ENCODE peak calls at places on chromosomes 2 and 18, in five cellular contexts. I is nucleus accumbens, W is left kidney, T is NCI-H1092, H is A549. D is an unnamed sample.

GRCh38 chr2:50515638-50516037 is 516.3 kb downstream of the NRXN1 start:
- DNase-seq in T (no peak), H (no peak), W (no peak), I (no peak), D (no peak)

GRCh38 chr2:71555798-71556454 is 102.6 kb downstream of the DYSF start:
- DNase-seq in H (no peak), W (peak), T (no peak), I (no peak), D (no peak)

GRCh38 chr2:212392048-212392447 is 146.6 kb downstream of the ERBB4 start:
- DNase-seq in W (no peak), H (no peak), I (no peak), T (no peak), D (no peak)

GRCh38 chr2:226362991-226363390 is 436.6 kb downstream of the IRS1 start:
- DNase-seq in I (no peak), H (no peak), T (no peak), W (no peak), D (no peak)

GRCh38 chr2:212640428-212640827 is 101.8 kb upstream of the ERBB4 start:
- DNase-seq in T (no peak), W (peak), I (no peak), H (no peak), D (no peak)

GRCh38 chr18:23650963-23651927 is 11.5 kb downstream of the ANKRD29 start:
- DNase-seq in I (no peak), W (peak), H (peak), T (no peak), D (no peak)

GRCh38 chr2:3223080-3223923 is 154.3 kb downstream of the EIPR1 start:
- DNase-seq in H (no peak), T (no peak), W (no peak), I (peak), D (no peak)

GRCh38 chr18:78501251-78501650 is 478.4 kb upstream of the SALL3 start:
- DNase-seq in I (no peak), W (no peak), T (no peak), H (no peak), D (no peak)

GRCh38 chr2:10601866-10602566 is 87.8 kb downstream of the NOL10 start:
- DNase-seq in T (no peak), H (no peak), I (no peak), W (no peak), D (no peak)

GRCh38 chr2:161199885-161200284 is 39.7 kb downstream of the TANK start:
- DNase-seq in H (no peak), T (no peak), I (no peak), W (no peak), D (no peak)

GRCh38 chr18:11817229-11817628 is 34.0 kb upstream of the CHMP1B start:
- DNase-seq in H (no peak), T (no peak), I (no peak), W (no peak), D (no peak)

GRCh38 chr2:26720322-26721166 is 28.0 kb downstream of the KCNK3 start:
- DNase-seq in H (peak), T (peak), I (peak), W (peak), D (no peak)

GRCh38 chr2:72583376-72583775 is 242.5 kb downstream of the EXOC6B start:
- DNase-seq in I (no peak), T (no peak), H (no peak), W (no peak), D (no peak)

GRCh38 chr2:117745537-117745936 is 69.0 kb upstream of the DDX18 start:
- DNase-seq in T (no peak), W (peak), H (no peak), I (no peak), D (no peak)

GRCh38 chr2:127790694-127791529 is 20.1 kb downstream of the WDR33 start:
- DNase-seq in H (no peak), W (no peak), I (no peak), T (no peak), D (no peak)

GRCh38 chr2:101418704-101419663 is 31.7 kb upstream of the CREG2 start:
- DNase-seq in I (no peak), W (peak), T (peak), H (peak), D (peak)

GRCh38 chr2:37389984-37390765 is 45.7 kb downstream of the QPCT start:
- DNase-seq in I (peak), T (no peak), W (peak), H (peak), D (peak)

GRCh38 chr2:5664197-5664728 is 27.9 kb upstream of the SOX11 start:
- DNase-seq in T (no peak), W (no peak), H (no peak), I (no peak), D (no peak)

GRCh38 chr18:35564795-35565453 is 16.6 kb upstream of the GALNT1 start:
- DNase-seq in I (no peak), H (no peak), W (no peak), T (no peak), D (no peak)

GRCh38 chr2:238493880-238494572 is 67.3 kb downstream of the ASB1 start:
- DNase-seq in H (no peak), W (peak), I (no peak), T (no peak), D (no peak)

GRCh38 chr2:234679766-234680687 is 183.1 kb upstream of the ARL4C start:
- DNase-seq in I (no peak), T (no peak), W (no peak), H (peak), D (peak)

GRCh38 chr18:427005-427404 is 73.5 kb downstream of the COLEC12 start:
- DNase-seq in T (no peak), I (no peak), W (peak), H (no peak), D (no peak)

GRCh38 chr2:202171246-202171833 is 67.1 kb downstream of the SUMO1 start:
- DNase-seq in I (no peak), H (no peak), W (peak), T (peak), D (no peak)

GRCh38 chr18:75531212-75531850 is 103.8 kb upstream of the SMIM21 start:
- DNase-seq in H (no peak), W (no peak), I (no peak), T (no peak), D (no peak)

GRCh38 chr2:220157312-220157711 is 529.9 kb downstream of the SLC4A3 start:
- DNase-seq in T (no peak), H (no peak), W (no peak), I (no peak), D (no peak)

GRCh38 chr2:215895330-215895729 is 118.0 kb downstream of the MREG start:
- DNase-seq in T (no peak), I (no peak), H (no peak), W (no peak), D (no peak)

D was measured in SW 1271.